ENCODE peak calls at places on chromosomes 1 and 21, in five cellular contexts. J is GM12878, W is HepG2, Z is K562, D is H1. A is an unnamed sample.

GRCh38 chr21:43012596-43012995 is 38.2 kb downstream of the PKNOX1 start:
- DNase-seq in W (no peak), D (no peak), J (no peak), Z (no peak), A (no peak)

GRCh38 chr1:114033219-114033706 is 54.0 kb downstream of the OLFML3 start:
- DNase-seq in D (no peak), Z (peak), W (peak), J (no peak), A (peak)

GRCh38 chr1:117268926-117269378 is 58.2 kb upstream of the VTCN1 start:
- DNase-seq in D (peak), Z (no peak), W (no peak), J (no peak), A (peak)

GRCh38 chr1:94094466-94095111 is 26.4 kb downstream of the ABCA4 start:
- DNase-seq in D (no peak), Z (no peak), J (no peak), W (no peak), A (no peak)

GRCh38 chr1:54819195-54819536 is 18.0 kb upstream of the TTC22 start:
- DNase-seq in Z (no peak), J (no peak), D (no peak), W (no peak), A (no peak)

GRCh38 chr1:70072239-70072751 is 133.1 kb downstream of the LRRC40 start:
- DNase-seq in J (no peak), D (no peak), W (no peak), Z (no peak), A (no peak)

GRCh38 chr21:42724226-42724920 is 71.0 kb downstream of the PDE9A start:
- DNase-seq in Z (no peak), W (peak), D (no peak), J (no peak), A (no peak)

GRCh38 chr1:161835963-161836362 is 69.8 kb downstream of the ATF6 start:
- DNase-seq in D (no peak), Z (no peak), W (no peak), J (no peak), A (no peak)

GRCh38 chr1:206909167-206909882 is 12.1 kb downstream of the IL24 start:
- DNase-seq in J (no peak), Z (peak), D (no peak), W (no peak), A (peak)

GRCh38 chr1:170592591-170593111 is 60.7 kb downstream of the GORAB start:
- DNase-seq in D (no peak), W (no peak), J (no peak), Z (no peak), A (no peak)

GRCh38 chr1:29237906-29238600 is 1.7 kb downstream of the PTPRU start:
- DNase-seq in D (no peak), J (no peak), W (peak), Z (peak), A (peak)

GRCh38 chr1:228765543-228765942 is 30.3 kb downstream of the RHOU start:
- DNase-seq in D (no peak), W (no peak), Z (no peak), J (no peak), A (no peak)

GRCh38 chr1:89953072-89953626 is 41.8 kb upstream of the ZNF326 start:
- DNase-seq in W (peak), D (no peak), Z (peak), J (peak), A (peak)

GRCh38 chr1:94236021-94236491 is 1.3 kb downstream of the ARHGAP29 start:
- DNase-seq in J (no peak), Z (no peak), W (no peak), D (no peak), A (no peak)

GRCh38 chr21:44455524-44456206 is 355 bp downstream of the LRRC3 start:
- DNase-seq in J (no peak), W (no peak), Z (peak), D (no peak), A (peak)

GRCh38 chr1:64843675-64844074 is 98.8 kb downstream of the RAVER2 start:
- DNase-seq in J (no peak), D (no peak), W (no peak), Z (no peak), A (no peak)

GRCh38 chr1:200780545-200781444 is 42.1 kb downstream of the CAMSAP2 start:
- DNase-seq in W (no peak), Z (no peak), J (peak), D (no peak), A (no peak)

GRCh38 chr1:114113801-114114750 is 39.6 kb downstream of the SYT6 start:
- DNase-seq in W (no peak), Z (peak), J (no peak), D (no peak), A (no peak)

GRCh38 chr1:197942042-197942441 is 24.9 kb downstream of the LHX9 start:
- DNase-seq in D (no peak), W (no peak), J (no peak), Z (no peak), A (no peak)
- TF ChIP-seq ATF2 in D (no peak), W (no peak), J (no peak), Z (no peak), A (no peak)

GRCh38 chr1:209937996-209938959 is at the start of gene SYT14:
- DNase-seq in J (no peak), W (no peak), Z (peak), D (peak), A (peak)
- TF ChIP-seq ATF2 in J (no peak), W (no peak), Z (no peak), D (no peak), A (no peak)

DNA sequence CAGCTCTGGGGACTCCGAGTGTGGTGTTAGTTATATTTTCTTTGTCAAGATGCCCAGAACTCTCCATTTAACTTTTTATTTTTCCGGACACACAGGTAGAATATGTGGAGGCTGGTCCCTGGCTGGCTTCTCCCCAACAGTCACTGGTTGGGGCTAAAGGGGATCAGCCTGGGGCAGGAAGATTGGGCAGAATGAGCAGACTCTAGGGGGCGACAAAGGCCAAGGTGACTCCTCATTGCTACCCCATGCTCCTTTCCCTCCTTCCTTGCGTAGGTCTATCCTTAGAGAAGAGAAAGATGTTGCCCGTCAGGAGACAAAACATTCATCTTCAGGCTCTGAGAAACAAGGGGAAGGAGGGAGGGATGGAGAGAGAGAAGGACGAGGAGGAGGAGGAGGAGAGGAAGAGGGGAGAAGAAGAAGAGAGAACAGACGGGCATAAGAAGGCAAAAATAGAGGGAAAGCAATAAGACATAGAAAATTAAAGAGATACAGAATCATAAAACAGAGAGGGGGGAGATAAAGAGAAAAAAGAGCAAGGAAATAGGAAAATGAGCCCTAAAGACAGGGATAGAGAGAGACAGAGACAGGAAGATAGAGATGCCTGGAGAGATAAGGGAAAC is 89.9 kb downstream of the FOXD2 start:
- DNase-seq in J (no peak), Z (peak), D (no peak), W (peak), A (peak)
- TF ChIP-seq ATF2 in J (no peak), Z (no peak), D (no peak), W (no peak), A (no peak)

GRCh38 chr1:15070145-15070748 is 83.3 kb upstream of the TMEM51 start:
- DNase-seq in Z (no peak), J (no peak), D (no peak), W (no peak), A (no peak)
- TF ChIP-seq ATF2 in Z (no peak), J (no peak), D (no peak), W (no peak), A (no peak)

GRCh38 chr21:33682992-33683627 is 40.8 kb downstream of the ITSN1 start:
- DNase-seq in Z (no peak), D (peak), J (no peak), W (peak), A (no peak)
- TF ChIP-seq ATF2 in Z (no peak), D (no peak), J (no peak), W (no peak), A (no peak)

GRCh38 chr1:23805025-23805424 is 4.5 kb upstream of the GALE start:
- DNase-seq in J (no peak), D (no peak), W (no peak), Z (no peak), A (no peak)

GRCh38 chr1:23807453-23807852 is 6.9 kb upstream of the GALE start:
- DNase-seq in D (no peak), Z (no peak), J (no peak), W (no peak), A (no peak)

GRCh38 chr1:23810818-23811420 is 10.4 kb upstream of the GALE start:
- DNase-seq in Z (peak), J (peak), D (no peak), W (no peak), A (peak)

GRCh38 chr1:23814016-23814415 is 11.2 kb downstream of the HMGCL start:
- DNase-seq in D (no peak), W (no peak), Z (no peak), J (no peak), A (no peak)

GRCh38 chr1:23809751-23810171 is 9.2 kb upstream of the GALE start:
- DNase-seq in D (no peak), Z (peak), J (peak), W (peak), A (peak)
- TF ChIP-seq ATF2 in D (peak), Z (peak), J (peak), W (peak), A (no peak)

DNA sequence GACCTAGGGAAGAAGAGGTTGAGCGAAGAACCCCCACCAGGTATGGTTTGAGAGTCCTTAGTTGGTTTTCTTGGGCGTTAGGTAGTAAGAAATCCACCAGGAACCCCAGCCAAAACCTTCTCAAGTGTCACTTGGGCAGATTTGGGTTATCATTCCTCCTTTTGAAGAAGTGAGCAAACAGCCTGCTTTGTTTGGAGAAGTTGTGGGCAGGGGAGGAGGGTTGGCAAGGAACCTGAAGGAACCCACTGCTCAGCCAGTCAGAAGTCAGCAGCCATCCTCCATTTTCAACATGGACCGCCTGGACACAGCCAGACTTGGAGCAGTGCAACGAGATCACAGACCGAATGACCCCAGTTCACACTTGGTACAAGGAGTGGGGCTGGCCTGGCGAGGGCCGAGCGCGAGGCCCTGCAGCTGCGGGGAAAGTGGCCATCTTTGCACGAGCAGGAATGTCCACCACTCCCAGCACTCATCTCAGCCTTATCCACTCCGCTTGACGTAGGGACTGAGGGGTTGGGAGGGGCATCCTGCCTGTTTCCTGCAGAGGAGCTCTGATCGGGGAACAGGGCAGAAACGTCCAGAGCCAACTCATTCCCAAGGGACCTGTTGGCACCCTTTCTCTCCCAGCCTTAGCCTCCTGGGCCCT is 7.2 kb downstream of the ADPRS start:
- DNase-seq in D (no peak), J (no peak), W (no peak), Z (no peak), A (no peak)
- TF ChIP-seq ATF2 in D (no peak), J (no peak), W (no peak), Z (no peak), A (no peak)

DNA sequence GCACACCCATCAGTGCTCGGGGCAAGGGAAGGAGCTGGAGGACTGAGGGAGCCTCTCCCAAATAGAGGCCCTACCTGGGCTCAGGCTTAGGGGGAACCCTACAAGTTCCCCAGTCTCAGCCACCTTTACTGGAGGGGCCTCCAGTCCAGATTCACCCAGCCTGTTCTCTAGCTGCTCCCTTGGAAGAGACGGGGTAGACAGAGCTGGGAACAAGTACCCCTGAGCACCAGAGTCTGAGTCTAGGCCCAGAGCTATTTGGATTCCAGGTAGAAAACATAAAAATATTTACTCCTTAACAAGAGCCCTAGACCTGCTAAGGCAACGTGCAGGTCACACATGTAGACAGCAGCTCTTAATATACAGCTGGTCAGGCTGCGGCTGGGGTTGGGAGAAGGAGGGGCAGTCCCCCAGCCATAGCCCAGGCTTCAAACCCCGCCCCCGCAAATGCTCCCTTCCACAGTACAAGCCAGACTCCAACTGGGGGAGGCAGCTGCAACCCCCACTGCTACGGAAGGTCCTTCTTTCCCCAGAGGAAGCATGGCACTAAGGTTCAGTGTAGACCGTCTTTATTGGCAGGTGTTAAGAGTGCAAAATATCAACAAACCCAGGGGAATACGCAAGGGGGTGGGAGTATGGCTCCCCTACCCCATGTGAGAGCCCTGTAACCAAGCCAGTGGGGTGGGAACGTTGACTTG is 8.0 kb downstream of the TENT5B start:
- DNase-seq in Z (peak), D (no peak), W (no peak), J (no peak), A (peak)
- TF ChIP-seq ATF2 in Z (no peak), D (no peak), W (no peak), J (no peak), A (no peak)

GRCh38 chr1:163826500-163826899 is 504.7 kb downstream of the NUF2 start:
- DNase-seq in Z (no peak), W (no peak), J (no peak), D (no peak), A (no peak)

GRCh38 chr1:163824490-163824889 is 502.7 kb downstream of the NUF2 start:
- DNase-seq in W (no peak), J (no peak), Z (no peak), D (no peak), A (no peak)

GRCh38 chr1:163821679-163822078 is 499.9 kb downstream of the NUF2 start:
- DNase-seq in D (no peak), J (no peak), W (no peak), Z (no peak), A (no peak)

GRCh38 chr1:163822933-163823511 is 501.3 kb downstream of the NUF2 start:
- DNase-seq in W (no peak), D (no peak), J (no peak), Z (no peak), A (no peak)

DNA sequence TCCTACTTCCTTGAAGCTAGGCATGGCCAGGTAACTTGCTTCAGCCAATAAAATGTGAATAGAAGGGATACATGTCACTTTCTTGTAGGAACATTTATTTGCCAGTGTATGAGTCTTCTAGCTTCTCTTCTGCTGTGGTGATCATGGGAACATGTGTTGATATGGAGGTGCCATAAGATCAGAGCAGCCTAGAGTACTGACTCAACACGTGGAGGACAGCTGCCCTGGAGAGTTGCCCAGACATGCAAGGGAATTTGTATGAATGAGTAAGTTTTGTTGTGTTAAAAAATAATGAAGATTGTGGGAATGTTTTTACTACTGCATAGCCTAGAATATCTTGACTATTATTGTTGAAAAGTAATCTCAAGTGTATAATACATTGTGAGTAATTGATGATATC is 502.3 kb downstream of the NUF2 start:
- DNase-seq in Z (no peak), J (no peak), W (no peak), D (no peak), A (no peak)
- TF ChIP-seq ATF2 in Z (no peak), J (no peak), W (no peak), D (no peak), A (no peak)